ENCODE peak calls at places on chromosomes 13 and 19, in six cellular contexts. L is esophagus muscularis mucosa, I is prostate gland, O is erythroblast, K is heart left ventricle, H is GM12878. F is an unnamed sample.

GRCh38 chr13:111508164-111508870 is 187.9 kb downstream of the TEX29 start:
- DNase-seq in L (no peak), I (no peak), O (no peak), K (no peak), H (no peak), F (no peak)

GRCh38 chr13:36432106-36432544 is at the start of gene CCNA1:
- DNase-seq in L (no peak), I (no peak), O (peak), K (no peak), H (no peak), F (peak)

GRCh38 chr19:14090509-14091085 is at the start of gene SAMD1:
- DNase-seq in L (peak), I (peak), O (peak), K (peak), H (no peak), F (peak)

GRCh38 chr13:112250788-112251445 is 125.2 kb upstream of the SPACA7 start:
- DNase-seq in L (peak), I (no peak), O (no peak), K (no peak), H (no peak), F (no peak)

GRCh38 chr13:53490732-53491131 is 462.1 kb downstream of the OLFM4 start:
- DNase-seq in L (no peak), I (no peak), O (no peak), K (no peak), H (no peak), F (no peak)

GRCh38 chr13:78596701-78597550 is 6.4 kb downstream of the POU4F1 start:
- DNase-seq in L (no peak), I (no peak), O (peak), K (no peak), H (no peak), F (no peak)

GRCh38 chr13:42041017-42041683 is 7.3 kb upstream of the DGKH start:
- DNase-seq in L (no peak), I (peak), O (peak), K (peak), H (peak), F (peak)

GRCh38 chr13:45731455-45731854 is 29.3 kb downstream of the CBY2 start:
- DNase-seq in L (no peak), I (no peak), O (no peak), K (no peak), H (no peak), F (no peak)

GRCh38 chr19:4062576-4063368 is 3.9 kb downstream of the ZBTB7A start:
- DNase-seq in L (no peak), I (no peak), O (no peak), K (no peak), H (no peak), F (no peak)

GRCh38 chr19:35098413-35099049 is 17.1 kb upstream of the FXYD3 start:
- DNase-seq in L (no peak), I (peak), O (no peak), K (peak), H (no peak), F (no peak)

GRCh38 chr19:8261881-8262280 is 46.3 kb downstream of the CD320 start:
- DNase-seq in L (no peak), I (no peak), O (no peak), K (no peak), H (no peak), F (no peak)

GRCh38 chr19:55373993-55374757 is 2.5 kb upstream of the TMEM190 start:
- DNase-seq in L (no peak), I (no peak), O (no peak), K (no peak), H (no peak), F (peak)

GRCh38 chr19:38490861-38491260 is 57.4 kb downstream of the RYR1 start:
- DNase-seq in L (no peak), I (no peak), O (no peak), K (no peak), H (no peak), F (no peak)

GRCh38 chr13:67230774-67231480 is 791 bp upstream of the PCDH9 start:
- DNase-seq in L (no peak), I (peak), O (peak), K (peak), H (no peak), F (peak)

GRCh38 chr19:44869728-44870470 is 21.2 kb upstream of the TOMM40 start:
- DNase-seq in L (no peak), I (no peak), O (no peak), K (peak), H (no peak), F (no peak)

GRCh38 chr19:46299004-46299509 is 2.2 kb downstream of the HIF3A start:
- DNase-seq in L (peak), I (peak), O (peak), K (peak), H (no peak), F (peak)

GRCh38 chr13:102724923-102725322 is 30.1 kb upstream of the METTL21C start:
- DNase-seq in L (no peak), I (no peak), O (peak), K (no peak), H (no peak), F (no peak)

GRCh38 chr13:74575729-74576125 is 441.5 kb upstream of the KLF12 start:
- DNase-seq in L (no peak), I (no peak), O (peak), K (peak), H (no peak), F (peak)

GRCh38 chr19:48795855-48796142 is 15.0 kb downstream of the BCAT2 start:
- DNase-seq in L (no peak), I (no peak), O (no peak), K (peak), H (no peak), F (no peak)

GRCh38 chr19:48794291-48794690 is 16.5 kb downstream of the BCAT2 start:
- DNase-seq in L (no peak), I (no peak), O (no peak), K (no peak), H (no peak), F (no peak)

GRCh38 chr19:48796468-48797083 is 14.3 kb downstream of the BCAT2 start:
- DNase-seq in L (no peak), I (no peak), O (no peak), K (no peak), H (no peak), F (no peak)

GRCh38 chr19:48797103-48797502 is 13.7 kb downstream of the BCAT2 start:
- DNase-seq in L (no peak), I (no peak), O (no peak), K (no peak), H (no peak), F (no peak)

DNA sequence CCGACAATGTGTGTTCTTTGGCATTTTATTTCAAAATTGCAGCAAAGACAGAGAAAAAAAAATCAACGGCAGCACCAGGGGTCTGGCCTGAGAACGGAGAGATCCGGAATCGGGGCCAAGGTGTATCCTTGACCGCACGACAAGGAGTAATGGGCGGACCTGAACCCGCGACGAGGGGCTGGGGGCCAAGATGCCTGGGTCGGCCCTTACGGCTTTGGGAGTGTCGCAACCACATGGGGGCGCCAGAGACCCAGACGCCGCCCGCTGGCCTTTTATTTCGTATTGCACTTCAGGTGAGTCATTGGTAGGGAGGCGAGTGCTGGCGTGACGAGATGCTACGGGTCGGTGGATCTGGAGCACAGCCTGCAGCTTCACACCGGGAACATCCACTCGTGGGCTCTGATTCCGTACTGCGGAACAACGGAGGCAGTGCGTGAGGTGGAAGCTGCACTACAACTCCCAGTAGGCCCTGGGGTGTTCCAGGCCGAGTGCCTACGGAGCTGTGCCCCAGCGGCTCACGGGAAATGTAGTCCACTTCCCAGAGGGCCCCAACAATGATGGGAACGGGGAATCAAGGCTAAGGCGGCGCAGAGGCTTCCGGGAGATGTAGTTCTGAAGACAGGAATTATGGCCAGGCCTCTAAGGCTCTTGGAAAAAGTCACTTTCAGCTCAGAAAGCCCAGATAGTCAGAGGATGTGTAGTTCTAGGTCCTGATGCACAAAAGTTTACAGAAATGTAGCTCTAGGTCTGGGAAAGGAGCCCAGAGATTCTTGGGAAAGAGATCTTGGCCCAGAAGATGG is 15.6 kb downstream of the BCAT2 start:
- DNase-seq in L (peak), I (peak), O (peak), K (peak), H (peak), F (peak)
- TF ChIP-seq POLR2A in L (no peak), I (peak), O (no peak), K (no peak), H (peak), F (no peak)

GRCh38 chr13:99498304-99499161 is 2.7 kb upstream of the TM9SF2 start:
- DNase-seq in L (peak), I (peak), O (peak), K (peak), H (peak), F (peak)

GRCh38 chr13:99500839-99501134 is 485 bp upstream of the TM9SF2 start:
- DNase-seq in L (no peak), I (no peak), O (no peak), K (no peak), H (no peak), F (no peak)

GRCh38 chr13:99505814-99506269 is 4.6 kb downstream of the TM9SF2 start:
- DNase-seq in L (no peak), I (no peak), O (peak), K (no peak), H (no peak), F (no peak)

GRCh38 chr13:99501952-99502310 is 659 bp downstream of the TM9SF2 start:
- DNase-seq in L (no peak), I (peak), O (peak), K (peak), H (no peak), F (no peak)

GRCh38 chr13:99501135-99501951 is at the start of gene TM9SF2:
- DNase-seq in L (peak), I (peak), O (peak), K (peak), H (peak), F (peak)
- TF ChIP-seq POLR2A in L (peak), I (peak), O (peak), K (no peak), H (peak), F (no peak)

GRCh38 chr19:50878851-50879250 is 5.6 kb downstream of the KLK2 start:
- DNase-seq in L (no peak), I (no peak), O (no peak), K (no peak), H (no peak), F (no peak)

GRCh38 chr19:50874185-50874584 is 946 bp downstream of the KLK2 start:
- DNase-seq in L (no peak), I (no peak), O (no peak), K (no peak), H (no peak), F (no peak)

GRCh38 chr19:50877338-50877737 is 4.1 kb downstream of the KLK2 start:
- DNase-seq in L (no peak), I (no peak), O (no peak), K (no peak), H (no peak), F (no peak)

GRCh38 chr19:50873056-50873455 is at the start of gene KLK2:
- DNase-seq in L (no peak), I (peak), O (no peak), K (no peak), H (no peak), F (no peak)

GRCh38 chr19:50875795-50876422 is 2.7 kb downstream of the KLK2 start:
- DNase-seq in L (no peak), I (no peak), O (no peak), K (no peak), H (no peak), F (no peak)
- TF ChIP-seq POLR2A in L (no peak), I (no peak), O (no peak), K (no peak), H (no peak), F (no peak)

GRCh38 chr13:98860491-98860890 is 108.0 kb upstream of the SLC15A1 start:
- DNase-seq in L (no peak), I (no peak), O (no peak), K (no peak), H (no peak), F (no peak)

GRCh38 chr13:98853791-98854191 is 101.3 kb upstream of the SLC15A1 start:
- DNase-seq in L (no peak), I (no peak), O (no peak), K (no peak), H (peak), F (no peak)

GRCh38 chr13:98858206-98858605 is 105.7 kb upstream of the SLC15A1 start:
- DNase-seq in L (no peak), I (no peak), O (no peak), K (no peak), H (no peak), F (no peak)

GRCh38 chr13:98854448-98854847 is 102.0 kb upstream of the SLC15A1 start:
- DNase-seq in L (no peak), I (no peak), O (no peak), K (no peak), H (no peak), F (no peak)

GRCh38 chr13:98856983-98857382 is 104.5 kb upstream of the SLC15A1 start:
- DNase-seq in L (no peak), I (peak), O (no peak), K (no peak), H (no peak), F (no peak)
- TF ChIP-seq POLR2A in L (no peak), I (no peak), O (no peak), K (no peak), H (no peak), F (no peak)

DNA sequence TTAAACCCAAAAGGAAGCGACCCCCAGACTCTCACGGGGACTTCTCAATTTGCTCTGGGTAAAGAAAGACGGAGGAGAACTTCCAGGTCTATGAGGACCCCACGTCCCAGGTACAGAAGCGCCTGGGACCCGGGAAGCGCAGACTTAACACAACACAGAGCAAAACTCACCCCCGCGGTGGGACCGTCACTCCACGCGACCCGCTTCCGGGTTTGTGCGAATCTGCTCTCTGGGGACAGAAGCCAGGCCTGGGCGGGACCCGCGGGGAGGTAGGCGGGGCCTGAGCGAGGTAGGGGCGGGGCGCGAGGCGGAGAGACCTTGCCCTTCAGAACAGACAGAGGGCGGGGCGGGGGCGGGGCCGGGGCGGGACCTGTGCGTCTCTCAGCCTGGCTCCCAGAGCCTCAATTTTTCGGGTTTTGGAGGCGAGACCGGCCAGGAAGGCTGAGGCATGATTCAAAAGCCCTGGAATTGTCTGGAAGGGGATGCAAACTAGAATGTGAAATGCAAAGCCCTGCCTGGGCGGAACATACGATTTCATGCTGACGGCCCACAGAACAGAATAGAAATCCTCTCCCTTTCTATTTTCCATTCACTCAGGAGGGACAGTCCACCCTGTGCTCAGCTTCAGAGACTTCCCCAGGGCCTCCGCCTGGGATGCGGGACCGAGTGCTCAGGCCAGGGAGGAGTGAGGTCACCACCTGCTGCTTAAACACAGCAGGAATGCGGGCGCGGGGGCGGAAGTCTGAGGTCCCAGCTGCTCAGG is 19.3 kb upstream of the ZNF888 start:
- DNase-seq in L (peak), I (peak), O (peak), K (peak), H (peak), F (peak)
- TF ChIP-seq POLR2A in L (peak), I (peak), O (peak), K (no peak), H (peak), F (peak)

DNA sequence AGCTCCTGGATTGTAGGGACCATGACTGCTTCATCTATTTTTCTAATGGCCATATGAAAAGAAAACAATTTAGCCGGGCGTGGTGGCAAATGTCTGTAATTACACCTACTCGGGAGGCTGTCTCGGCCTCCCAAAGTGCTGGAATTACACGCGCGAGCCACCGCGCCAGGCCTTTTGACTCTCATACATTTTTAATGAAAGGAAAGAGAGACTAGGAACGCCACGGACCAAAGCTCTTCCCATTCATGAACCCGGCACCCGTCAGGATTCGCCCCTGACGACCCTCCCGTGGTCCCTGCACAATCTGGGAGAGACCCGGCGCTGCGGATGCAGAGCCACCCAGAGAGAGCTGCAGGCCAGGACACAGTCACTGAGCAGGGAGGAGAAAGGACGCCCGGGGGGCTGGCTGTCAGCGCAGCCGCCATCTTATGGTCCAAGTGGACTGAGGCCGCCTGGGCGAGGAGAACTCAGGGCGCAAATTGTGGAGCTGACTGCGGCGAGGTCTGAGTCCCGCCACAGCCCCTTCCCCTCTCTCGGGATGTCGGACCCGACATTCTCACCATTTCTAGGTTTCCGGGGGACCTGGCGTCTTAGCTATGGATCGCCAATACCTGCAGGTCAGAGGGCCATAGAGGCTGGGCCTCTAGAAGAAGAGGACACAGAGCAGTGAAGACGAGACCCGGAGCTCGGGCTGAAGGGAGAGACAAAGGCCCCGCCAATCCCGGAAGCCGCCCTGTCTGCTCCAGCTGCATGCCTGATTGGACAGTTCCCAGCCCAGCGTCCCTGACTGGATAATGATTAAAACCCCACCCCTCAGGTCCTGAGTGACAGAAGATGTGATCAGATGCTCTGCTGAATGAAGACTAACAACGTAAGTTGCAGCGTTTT is at the start of gene ZNF681:
- DNase-seq in L (peak), I (peak), O (peak), K (peak), H (peak), F (peak)
- TF ChIP-seq POLR2A in L (no peak), I (peak), O (peak), K (no peak), H (peak), F (no peak)

GRCh38 chr19:9818734-9819589 is at the start of gene FBXL12:
- DNase-seq in L (peak), I (peak), O (peak), K (peak), H (peak), F (peak)
- TF ChIP-seq POLR2A in L (peak), I (peak), O (peak), K (peak), H (peak), F (peak)

GRCh38 chr19:7098701-7099596 is 29.4 kb downstream of the ZNF557 start:
- DNase-seq in L (peak), I (peak), O (peak), K (peak), H (peak), F (peak)
- TF ChIP-seq POLR2A in L (no peak), I (peak), O (peak), K (no peak), H (peak), F (peak)